ENCODE peak calls at places on chromosomes 6 and 20, in eight cellular contexts. One of them, this sample, is unnamed.

GRCh38 chr6:124742971-124743370 is 219.3 kb upstream of the RNF217 start:
- DNase-seq in CD4-positive, alpha-beta memory T cell: no peak
- DNase-seq in left ventricle myocardium inferior: no peak
- DNase-seq in tibial artery: no peak
- DNase-seq in lower lobe of right lung: no peak
- DNase-seq in IMR-90: no peak
- DNase-seq in sigmoid colon: no peak
- DNase-seq in SJSA1: no peak
- DNase-seq in this sample: no peak

GRCh38 chr20:19937651-19938420 is 79.3 kb upstream of the NAA20 start:
- DNase-seq in IMR-90: no peak
- DNase-seq in lower lobe of right lung: no peak
- DNase-seq in SJSA1: no peak
- DNase-seq in CD4-positive, alpha-beta memory T cell: peak
- DNase-seq in left ventricle myocardium inferior: no peak
- DNase-seq in tibial artery: no peak
- DNase-seq in sigmoid colon: no peak
- DNase-seq in this sample: no peak

GRCh38 chr6:139647001-139647400 is 272.6 kb upstream of the CITED2 start:
- DNase-seq in CD4-positive, alpha-beta memory T cell: no peak
- DNase-seq in SJSA1: no peak
- DNase-seq in IMR-90: peak
- DNase-seq in lower lobe of right lung: no peak
- DNase-seq in sigmoid colon: no peak
- DNase-seq in left ventricle myocardium inferior: no peak
- DNase-seq in tibial artery: no peak
- DNase-seq in this sample: no peak

GRCh38 chr6:14711056-14711703 is 534.7 kb upstream of the JARID2 start:
- DNase-seq in sigmoid colon: no peak
- DNase-seq in CD4-positive, alpha-beta memory T cell: peak
- DNase-seq in lower lobe of right lung: no peak
- DNase-seq in IMR-90: peak
- DNase-seq in SJSA1: peak
- DNase-seq in tibial artery: no peak
- DNase-seq in left ventricle myocardium inferior: no peak
- DNase-seq in this sample: peak

GRCh38 chr6:157648561-157648960 is 174.5 kb upstream of the SNX9 start:
- DNase-seq in CD4-positive, alpha-beta memory T cell: no peak
- DNase-seq in IMR-90: peak
- DNase-seq in left ventricle myocardium inferior: no peak
- DNase-seq in SJSA1: no peak
- DNase-seq in tibial artery: no peak
- DNase-seq in lower lobe of right lung: no peak
- DNase-seq in sigmoid colon: peak
- DNase-seq in this sample: no peak

GRCh38 chr20:36833275-36834020 is 42.5 kb upstream of the TLDC2 start:
- DNase-seq in tibial artery: no peak
- DNase-seq in CD4-positive, alpha-beta memory T cell: no peak
- DNase-seq in left ventricle myocardium inferior: no peak
- DNase-seq in lower lobe of right lung: no peak
- DNase-seq in SJSA1: peak
- DNase-seq in sigmoid colon: peak
- DNase-seq in IMR-90: peak
- DNase-seq in this sample: peak

GRCh38 chr6:108630050-108630714 is 69.5 kb downstream of the FOXO3 start:
- DNase-seq in left ventricle myocardium inferior: no peak
- DNase-seq in CD4-positive, alpha-beta memory T cell: peak
- DNase-seq in sigmoid colon: no peak
- DNase-seq in lower lobe of right lung: no peak
- DNase-seq in IMR-90: peak
- DNase-seq in SJSA1: no peak
- DNase-seq in tibial artery: no peak
- DNase-seq in this sample: no peak

GRCh38 chr20:4490595-4491280 is 231.0 kb upstream of the PRND start:
- DNase-seq in left ventricle myocardium inferior: no peak
- DNase-seq in sigmoid colon: no peak
- DNase-seq in lower lobe of right lung: no peak
- DNase-seq in CD4-positive, alpha-beta memory T cell: no peak
- DNase-seq in IMR-90: peak
- DNase-seq in tibial artery: no peak
- DNase-seq in SJSA1: no peak
- DNase-seq in this sample: no peak

GRCh38 chr20:44018684-44019637 is 104.3 kb downstream of the TOX2 start:
- DNase-seq in IMR-90: no peak
- DNase-seq in sigmoid colon: peak
- DNase-seq in tibial artery: no peak
- DNase-seq in CD4-positive, alpha-beta memory T cell: no peak
- DNase-seq in left ventricle myocardium inferior: no peak
- DNase-seq in lower lobe of right lung: no peak
- DNase-seq in SJSA1: no peak
- DNase-seq in this sample: no peak

GRCh38 chr20:21291026-21291425 is 12.1 kb upstream of the XRN2 start:
- DNase-seq in SJSA1: no peak
- DNase-seq in left ventricle myocardium inferior: no peak
- DNase-seq in IMR-90: peak
- DNase-seq in CD4-positive, alpha-beta memory T cell: no peak
- DNase-seq in tibial artery: no peak
- DNase-seq in sigmoid colon: no peak
- DNase-seq in lower lobe of right lung: no peak
- DNase-seq in this sample: no peak

GRCh38 chr6:36546664-36546957 is 668 bp downstream of the STK38 start:
- DNase-seq in left ventricle myocardium inferior: no peak
- DNase-seq in tibial artery: no peak
- DNase-seq in CD4-positive, alpha-beta memory T cell: no peak
- DNase-seq in SJSA1: no peak
- DNase-seq in lower lobe of right lung: no peak
- DNase-seq in sigmoid colon: no peak
- DNase-seq in IMR-90: no peak
- DNase-seq in this sample: no peak

GRCh38 chr20:43748274-43748673 is 21.5 kb upstream of the GTSF1L start:
- DNase-seq in sigmoid colon: no peak
- DNase-seq in IMR-90: peak
- DNase-seq in tibial artery: no peak
- DNase-seq in left ventricle myocardium inferior: no peak
- DNase-seq in CD4-positive, alpha-beta memory T cell: no peak
- DNase-seq in SJSA1: no peak
- DNase-seq in lower lobe of right lung: no peak
- DNase-seq in this sample: no peak

GRCh38 chr6:44349904-44350649 is 7.6 kb downstream of the SPATS1 start:
- DNase-seq in IMR-90: no peak
- DNase-seq in left ventricle myocardium inferior: no peak
- DNase-seq in SJSA1: no peak
- DNase-seq in lower lobe of right lung: no peak
- DNase-seq in CD4-positive, alpha-beta memory T cell: no peak
- DNase-seq in tibial artery: no peak
- DNase-seq in sigmoid colon: no peak
- DNase-seq in this sample: no peak
- H3K27ac ChIP-seq in IMR-90: no peak
- H3K27ac ChIP-seq in left ventricle myocardium inferior: no peak
- H3K27ac ChIP-seq in SJSA1: no peak
- H3K27ac ChIP-seq in lower lobe of right lung: no peak
- H3K27ac ChIP-seq in CD4-positive, alpha-beta memory T cell: no peak
- H3K27ac ChIP-seq in tibial artery: no peak
- H3K27ac ChIP-seq in sigmoid colon: no peak
- H3K27ac ChIP-seq in this sample: no peak

DNA sequence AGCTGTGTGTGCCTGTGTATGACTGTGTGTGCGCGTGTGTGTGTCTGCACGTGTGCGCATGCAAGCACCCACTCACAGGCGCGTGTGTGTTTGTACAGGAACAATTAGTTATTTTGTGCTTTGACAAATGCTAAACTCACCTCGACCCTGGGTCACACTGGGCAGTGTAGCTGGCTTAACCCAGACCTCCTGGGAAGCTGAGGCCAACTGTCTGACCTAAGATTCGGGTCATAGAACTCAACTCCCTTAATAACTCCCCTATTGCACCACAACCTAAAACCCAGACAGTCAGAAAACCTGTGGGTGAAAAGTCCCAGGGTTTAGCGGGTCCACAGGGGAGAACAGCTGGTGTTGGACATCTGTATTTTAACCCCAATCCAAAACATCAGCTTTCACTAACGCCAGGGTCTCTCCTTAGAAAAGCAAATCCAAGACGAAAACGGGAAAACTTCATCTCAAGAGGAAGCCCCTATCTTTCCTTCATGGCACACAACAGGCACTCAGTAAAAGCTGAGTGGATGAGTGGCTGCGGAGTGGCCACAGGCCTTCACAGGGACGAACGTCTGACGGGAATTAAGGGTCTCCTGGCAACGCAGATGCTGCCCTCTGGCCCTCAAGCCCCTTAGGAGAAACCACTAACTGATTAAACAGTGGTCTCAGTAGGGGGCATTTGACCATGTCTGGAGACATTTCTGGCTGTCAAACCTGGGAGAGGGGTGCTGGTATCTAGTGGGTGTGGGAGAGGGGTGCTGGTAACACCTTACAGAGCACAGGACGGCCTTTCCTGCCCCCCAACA is 4.5 kb downstream of the PMEPA1 start:
- DNase-seq in tibial artery: no peak
- DNase-seq in IMR-90: no peak
- DNase-seq in SJSA1: no peak
- DNase-seq in left ventricle myocardium inferior: no peak
- DNase-seq in lower lobe of right lung: no peak
- DNase-seq in CD4-positive, alpha-beta memory T cell: no peak
- DNase-seq in sigmoid colon: no peak
- DNase-seq in this sample: no peak
- H3K27ac ChIP-seq in tibial artery: peak
- H3K27ac ChIP-seq in IMR-90: no peak
- H3K27ac ChIP-seq in SJSA1: no peak
- H3K27ac ChIP-seq in left ventricle myocardium inferior: peak
- H3K27ac ChIP-seq in lower lobe of right lung: no peak
- H3K27ac ChIP-seq in CD4-positive, alpha-beta memory T cell: no peak
- H3K27ac ChIP-seq in sigmoid colon: no peak
- H3K27ac ChIP-seq in this sample: peak

GRCh38 chr20:38610521-38610920 is 8.9 kb downstream of the ARHGAP40 start:
- DNase-seq in sigmoid colon: no peak
- DNase-seq in IMR-90: peak
- DNase-seq in CD4-positive, alpha-beta memory T cell: no peak
- DNase-seq in SJSA1: no peak
- DNase-seq in tibial artery: no peak
- DNase-seq in left ventricle myocardium inferior: no peak
- DNase-seq in lower lobe of right lung: no peak
- DNase-seq in this sample: no peak

GRCh38 chr20:38609828-38610227 is 8.2 kb downstream of the ARHGAP40 start:
- DNase-seq in IMR-90: no peak
- DNase-seq in lower lobe of right lung: no peak
- DNase-seq in sigmoid colon: no peak
- DNase-seq in SJSA1: no peak
- DNase-seq in left ventricle myocardium inferior: no peak
- DNase-seq in tibial artery: no peak
- DNase-seq in CD4-positive, alpha-beta memory T cell: no peak
- DNase-seq in this sample: no peak

GRCh38 chr20:38604873-38605303 is 3.3 kb downstream of the ARHGAP40 start:
- DNase-seq in CD4-positive, alpha-beta memory T cell: no peak
- DNase-seq in SJSA1: no peak
- DNase-seq in left ventricle myocardium inferior: no peak
- DNase-seq in tibial artery: no peak
- DNase-seq in IMR-90: peak
- DNase-seq in lower lobe of right lung: no peak
- DNase-seq in sigmoid colon: no peak
- DNase-seq in this sample: no peak

GRCh38 chr20:38608188-38608587 is 6.6 kb downstream of the ARHGAP40 start:
- DNase-seq in SJSA1: no peak
- DNase-seq in IMR-90: no peak
- DNase-seq in left ventricle myocardium inferior: no peak
- DNase-seq in CD4-positive, alpha-beta memory T cell: no peak
- DNase-seq in sigmoid colon: no peak
- DNase-seq in tibial artery: no peak
- DNase-seq in lower lobe of right lung: no peak
- DNase-seq in this sample: no peak

GRCh38 chr20:38607351-38607750 is 5.7 kb downstream of the ARHGAP40 start:
- DNase-seq in sigmoid colon: no peak
- DNase-seq in tibial artery: no peak
- DNase-seq in IMR-90: no peak
- DNase-seq in CD4-positive, alpha-beta memory T cell: no peak
- DNase-seq in SJSA1: no peak
- DNase-seq in lower lobe of right lung: no peak
- DNase-seq in left ventricle myocardium inferior: no peak
- DNase-seq in this sample: no peak
- H3K27ac ChIP-seq in sigmoid colon: no peak
- H3K27ac ChIP-seq in tibial artery: no peak
- H3K27ac ChIP-seq in IMR-90: no peak
- H3K27ac ChIP-seq in CD4-positive, alpha-beta memory T cell: no peak
- H3K27ac ChIP-seq in SJSA1: no peak
- H3K27ac ChIP-seq in lower lobe of right lung: no peak
- H3K27ac ChIP-seq in left ventricle myocardium inferior: no peak
- H3K27ac ChIP-seq in this sample: no peak

GRCh38 chr6:166591026-166591425 is 4.5 kb upstream of the RAMACL start:
- DNase-seq in CD4-positive, alpha-beta memory T cell: no peak
- DNase-seq in SJSA1: no peak
- DNase-seq in left ventricle myocardium inferior: no peak
- DNase-seq in sigmoid colon: no peak
- DNase-seq in tibial artery: no peak
- DNase-seq in IMR-90: no peak
- DNase-seq in lower lobe of right lung: no peak
- DNase-seq in this sample: no peak
- H3K27ac ChIP-seq in CD4-positive, alpha-beta memory T cell: no peak
- H3K27ac ChIP-seq in SJSA1: no peak
- H3K27ac ChIP-seq in left ventricle myocardium inferior: no peak
- H3K27ac ChIP-seq in sigmoid colon: no peak
- H3K27ac ChIP-seq in tibial artery: no peak
- H3K27ac ChIP-seq in IMR-90: no peak
- H3K27ac ChIP-seq in lower lobe of right lung: no peak
- H3K27ac ChIP-seq in this sample: no peak